ENCODE peak calls at places on chromosomes 7 and 10, in seven cellular contexts. Z is GM06990; I is transverse colon; D is cardiac fibroblast; Y is CD4-positive, CD25-positive, alpha-beta regulatory T cell; M is mesenchymal stem cell; U is skeletal muscle cell. F is an unnamed sample.

GRCh38 chr7:43938892-43939482 is 12.8 kb downstream of the UBE2D4 start:
- DNase-seq in D (no peak), M (no peak), Y (no peak), U (no peak), I (no peak), Z (no peak), F (no peak)

GRCh38 chr10:14478639-14479038 is 147.9 kb upstream of the FRMD4A start:
- DNase-seq in Z (no peak), Y (no peak), M (peak; percentile 51), I (no peak), U (no peak), D (peak; percentile 82), F (peak; percentile 86)

GRCh38 chr10:7861509-7862120 is 43.3 kb downstream of the TAF3 start:
- DNase-seq in Y (no peak), D (no peak), M (peak; percentile 12), Z (no peak), U (no peak), I (no peak), F (no peak)

GRCh38 chr10:113473851-113474250 is 79.0 kb upstream of the HABP2 start:
- DNase-seq in Y (no peak), M (no peak), Z (no peak), I (no peak), U (no peak), D (no peak), F (no peak)

GRCh38 chr7:98619450-98620321 is 2.6 kb downstream of the NPTX2 start:
- DNase-seq in Y (no peak), D (peak; percentile 69), Z (no peak), I (no peak), U (peak; percentile 34), M (no peak), F (no peak)

GRCh38 chr10:98536551-98536950 is 89.8 kb upstream of the HPS1 start:
- DNase-seq in I (peak; percentile 18), Y (no peak), Z (no peak), U (no peak), M (peak; percentile 71), D (peak; percentile 2), F (no peak)

GRCh38 chr7:129556607-129557120 is 54.3 kb downstream of the SMKR1 start:
- DNase-seq in I (no peak), M (peak; percentile 4), U (no peak), D (no peak), Z (no peak), Y (no peak), F (no peak)

GRCh38 chr10:47104101-47104707 is 193.0 kb downstream of the PTPN20 start:
- DNase-seq in Z (no peak), U (no peak), Y (no peak), D (peak; percentile 44), M (no peak), I (no peak), F (peak; percentile 61)

GRCh38 chr7:70730451-70731110 is 401.4 kb upstream of the GALNT17 start:
- DNase-seq in Y (no peak), D (no peak), M (no peak), U (no peak), I (no peak), Z (no peak), F (no peak)

GRCh38 chr7:154744226-154744860 is 258.6 kb downstream of the PAXIP1 start:
- DNase-seq in U (no peak), I (peak; percentile 42), Z (peak; percentile 9), Y (no peak), M (no peak), D (no peak), F (peak; percentile 57)

GRCh38 chr10:33073641-33074410 is 115.8 kb upstream of the ITGB1 start:
- DNase-seq in U (peak; percentile 79), D (peak; percentile 60), Y (no peak), Z (no peak), I (no peak), M (no peak), F (peak; percentile 56)

GRCh38 chr7:131843862-131844261 is 287.4 kb upstream of the PODXL start:
- DNase-seq in I (peak; percentile 19), Z (no peak), U (peak; percentile 2), Y (no peak), D (peak; percentile 23), M (peak; percentile 10), F (peak; percentile 46)

GRCh38 chr7:11332865-11333228 is 359.2 kb downstream of the PHF14 start:
- DNase-seq in Z (no peak), Y (no peak), D (no peak), I (no peak), U (no peak), M (no peak), F (no peak)

GRCh38 chr10:31011660-31012022 is 20.0 kb downstream of the ZNF438 start:
- DNase-seq in I (no peak), Y (no peak), D (no peak), M (peak; percentile 52), U (no peak), Z (no peak), F (no peak)

GRCh38 chr7:4871056-4871680 is 9.3 kb upstream of the PAPOLB start:
- DNase-seq in Z (no peak), U (no peak), I (no peak), D (no peak), Y (no peak), M (peak; percentile 31), F (peak; percentile 32)

GRCh38 chr7:46752881-46753366 is 829.0 kb downstream of the TNS3 start:
- DNase-seq in D (peak; percentile 34), U (peak; percentile 85), M (peak; percentile 59), I (no peak), Z (no peak), Y (no peak), F (peak; percentile 30)

GRCh38 chr7:50497968-50498367 is 47.8 kb upstream of the FIGNL1 start:
- DNase-seq in U (no peak), Y (no peak), D (peak; percentile 85), I (no peak), Z (no peak), M (no peak), F (no peak)
- H3K4me3 ChIP-seq in U (no peak overlapping the region), Y (no peak overlapping the region), D (no peak overlapping the region), I (no peak overlapping the region), Z (no peak overlapping the region), M (no peak overlapping the region), F (no peak overlapping the region)

GRCh38 chr7:75991531-75992082 is 2.8 kb downstream of the TMEM120A start:
- DNase-seq in D (no peak), Z (no peak), U (no peak), M (no peak), I (no peak), Y (no peak), F (no peak)

GRCh38 chr7:75987805-75988630 is 6.4 kb downstream of the TMEM120A start:
- DNase-seq in Y (no peak), D (no peak), I (no peak), U (no peak), Z (no peak), M (no peak), F (no peak)

GRCh38 chr7:75987026-75987804 is 7.2 kb downstream of the TMEM120A start:
- DNase-seq in U (no peak), M (no peak), I (no peak), Y (no peak), Z (no peak), D (no peak), F (no peak)

GRCh38 chr7:75989726-75990388 is 4.5 kb downstream of the TMEM120A start:
- DNase-seq in D (no peak), Y (no peak), Z (no peak), M (peak; percentile 11), I (no peak), U (no peak), F (no peak)

DNA sequence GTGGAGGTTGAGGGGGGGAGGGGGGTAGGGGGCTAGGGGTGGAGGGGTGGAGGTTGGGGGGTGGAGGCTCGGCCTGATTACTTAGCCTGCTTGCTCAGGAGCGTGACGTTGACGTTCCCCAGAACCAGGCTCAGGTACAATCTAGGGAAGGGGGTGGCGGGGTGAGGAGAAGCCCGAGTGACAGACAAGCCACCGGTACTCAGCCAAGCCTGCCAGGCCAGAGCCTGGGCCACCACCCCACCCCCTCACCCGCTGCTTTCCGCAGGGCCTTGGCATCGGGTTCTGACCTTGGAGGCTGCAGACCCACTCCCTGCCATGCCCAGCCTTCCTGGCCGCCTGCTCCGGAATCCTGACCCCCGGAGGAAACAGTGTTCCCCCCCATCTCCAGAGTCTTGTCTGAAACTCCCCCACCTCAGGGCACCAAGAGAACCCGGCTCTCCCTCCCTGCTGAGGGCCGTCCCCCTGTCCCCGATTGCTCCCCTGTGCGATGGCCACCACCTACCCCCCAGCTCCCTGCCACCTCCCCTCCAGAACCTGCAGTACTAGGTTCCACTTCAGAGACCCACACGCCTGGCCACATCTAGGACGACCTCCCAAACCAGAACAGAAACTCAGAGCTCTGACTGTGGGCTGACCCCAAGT is 5.2 kb downstream of the TMEM120A start:
- DNase-seq in Y (no peak), D (no peak), M (no peak), Z (no peak), I (no peak), U (no peak), F (no peak)
- H3K4me3 ChIP-seq in Y (no peak overlapping the region), D (no peak overlapping the region), M (no peak overlapping the region), Z (no peak overlapping the region), I (no peak overlapping the region), U (no peak overlapping the region), F (no peak overlapping the region)

GRCh38 chr10:73246322-73246782 is 703 bp downstream of the DNAJC9 start:
- DNase-seq in I (no peak), D (no peak), U (no peak), Z (no peak), M (no peak), Y (no peak), F (no peak)

GRCh38 chr10:73244866-73245477 is 2.1 kb downstream of the DNAJC9 start:
- DNase-seq in M (peak; percentile 14), D (peak; percentile 35), Z (no peak), U (no peak), Y (no peak), I (no peak), F (no peak)

GRCh38 chr10:73247509-73248258 is 629 bp upstream of the DNAJC9 start:
- DNase-seq in M (peak; percentile 20), Y (no peak), U (no peak), I (no peak), D (no peak), Z (peak; percentile 8), F (no peak)

GRCh38 chr10:73248259-73248724 is 1.2 kb upstream of the DNAJC9 start:
- DNase-seq in M (peak; percentile 13), D (no peak), U (no peak), Z (no peak), I (no peak), Y (no peak), F (no peak)

DNA sequence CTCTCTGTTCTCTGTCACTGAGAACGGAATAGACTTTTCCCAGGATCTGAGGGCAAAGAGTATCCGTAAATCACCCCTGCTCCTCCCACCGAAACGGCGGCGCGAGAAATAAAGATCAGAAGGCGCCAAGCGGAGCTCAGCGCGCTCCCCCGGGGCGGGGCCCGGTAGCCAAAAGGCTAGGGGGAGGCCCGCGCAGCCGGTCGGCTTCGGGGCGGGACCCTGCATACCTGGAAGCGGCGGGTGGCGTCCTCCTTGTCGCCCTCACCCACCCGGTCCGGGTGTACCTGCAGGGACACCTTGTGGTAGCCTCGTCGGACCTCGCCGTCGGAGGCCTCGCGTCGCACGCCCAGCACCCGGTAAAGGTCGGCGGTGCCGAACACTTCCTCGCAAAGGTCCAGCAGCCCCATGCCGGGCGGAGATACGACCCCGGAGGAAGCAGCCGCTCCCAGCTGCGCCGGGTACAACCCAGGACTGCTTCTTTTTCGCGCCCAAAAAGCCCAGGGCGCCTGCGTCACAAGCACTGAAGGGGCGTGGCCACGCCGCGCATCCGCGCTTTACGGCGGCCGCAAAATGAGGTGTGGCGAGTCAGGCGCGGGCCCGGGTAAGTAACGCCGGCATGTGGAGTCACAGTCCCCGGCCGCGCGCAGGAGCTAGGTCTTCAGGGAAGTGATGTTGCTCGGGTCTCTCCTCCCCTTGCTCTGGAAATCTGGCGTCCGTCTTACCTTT is at the start of gene DNAJC9:
- DNase-seq in U (peak; percentile 78), D (peak; percentile 96), M (peak; percentile 93), Z (peak; percentile 98), I (peak; percentile 98), Y (peak; percentile 96), F (peak; percentile 96)
- H3K4me3 ChIP-seq in U (peak within 1 kb of the TSS; percentile 87), D (peak within 1 kb of the TSS; percentile 93), M (peak within 1 kb of the TSS; percentile 98), Z (peak within 1 kb of the TSS; percentile 88), I (peak within 1 kb of the TSS; percentile 63), Y (peak within 1 kb of the TSS; percentile 94), F (peak within 1 kb of the TSS; percentile 63)

GRCh38 chr7:134623193-134623592 is 23.5 kb upstream of the BPGM start:
- DNase-seq in Z (no peak), U (no peak), I (no peak), D (no peak), Y (no peak), M (no peak), F (no peak)
- H3K4me3 ChIP-seq in Z (no peak overlapping the region), U (no peak overlapping the region), I (no peak overlapping the region), D (no peak overlapping the region), Y (no peak overlapping the region), M (no peak overlapping the region), F (no peak overlapping the region)